ENCODE peak calls at places on chromosomes 5 and 9, in four cellular contexts. One of them, this sample, is unnamed.

GRCh38 chr5:109328626-109329025 is 81.1 kb downstream of the PJA2 start:
- DNase-seq in HT1080: peak
- DNase-seq in mesenteric fat pad: no peak
- DNase-seq in EL: peak
- DNase-seq in this sample: no peak

GRCh38 chr5:150589791-150590601 is 50.5 kb upstream of the SYNPO start:
- DNase-seq in HT1080: no peak
- DNase-seq in EL: peak
- DNase-seq in mesenteric fat pad: peak
- DNase-seq in this sample: peak

GRCh38 chr9:96222132-96222531 is 79.8 kb downstream of the HSD17B3 start:
- DNase-seq in mesenteric fat pad: no peak
- DNase-seq in HT1080: no peak
- DNase-seq in EL: no peak
- DNase-seq in this sample: no peak

GRCh38 chr9:129172816-129173215 is 5.2 kb downstream of the IER5L start:
- DNase-seq in EL: no peak
- DNase-seq in mesenteric fat pad: no peak
- DNase-seq in HT1080: no peak
- DNase-seq in this sample: peak

GRCh38 chr9:81848472-81848871 is 79.8 kb upstream of the SPATA31D4 start:
- DNase-seq in HT1080: peak
- DNase-seq in mesenteric fat pad: no peak
- DNase-seq in EL: peak
- DNase-seq in this sample: no peak

GRCh38 chr5:74673011-74673790 is 11.8 kb upstream of the HEXB start:
- DNase-seq in mesenteric fat pad: no peak
- DNase-seq in HT1080: peak
- DNase-seq in EL: peak
- DNase-seq in this sample: no peak

GRCh38 chr9:137055385-137056364 is 1.8 kb upstream of the ENTPD2 start:
- DNase-seq in HT1080: no peak
- DNase-seq in EL: peak
- DNase-seq in mesenteric fat pad: no peak
- DNase-seq in this sample: no peak

GRCh38 chr5:59275537-59276276 is 617.8 kb downstream of the PDE4D start:
- DNase-seq in HT1080: peak
- DNase-seq in EL: peak
- DNase-seq in mesenteric fat pad: no peak
- DNase-seq in this sample: no peak

GRCh38 chr9:126228779-126229444 is 97.7 kb upstream of the MVB12B start:
- DNase-seq in mesenteric fat pad: no peak
- DNase-seq in EL: peak
- DNase-seq in HT1080: peak
- DNase-seq in this sample: no peak

GRCh38 chr9:127905788-127906191 is 6.4 kb upstream of the ST6GALNAC6 start:
- DNase-seq in EL: no peak
- DNase-seq in mesenteric fat pad: no peak
- DNase-seq in HT1080: no peak
- DNase-seq in this sample: no peak

GRCh38 chr5:124468671-124469411 is 277.6 kb downstream of the ZNF608 start:
- DNase-seq in mesenteric fat pad: no peak
- DNase-seq in EL: no peak
- DNase-seq in HT1080: no peak
- DNase-seq in this sample: no peak

GRCh38 chr9:129185991-129186390 is 7.9 kb upstream of the IER5L start:
- DNase-seq in EL: peak
- DNase-seq in HT1080: peak
- DNase-seq in mesenteric fat pad: no peak
- DNase-seq in this sample: no peak

GRCh38 chr5:11709021-11709420 is 195.2 kb downstream of the CTNND2 start:
- DNase-seq in HT1080: no peak
- DNase-seq in mesenteric fat pad: no peak
- DNase-seq in EL: no peak
- DNase-seq in this sample: no peak

GRCh38 chr5:134539732-134540131 is 14.3 kb downstream of the JADE2 start:
- DNase-seq in HT1080: no peak
- DNase-seq in mesenteric fat pad: no peak
- DNase-seq in EL: no peak
- DNase-seq in this sample: no peak

GRCh38 chr9:128420651-128421473 is at the start of gene CERCAM:
- DNase-seq in HT1080: peak
- DNase-seq in mesenteric fat pad: peak
- DNase-seq in EL: peak
- DNase-seq in this sample: no peak

GRCh38 chr5:110034076-110034475 is 344.3 kb downstream of the MAN2A1 start:
- DNase-seq in mesenteric fat pad: no peak
- DNase-seq in HT1080: no peak
- DNase-seq in EL: no peak
- DNase-seq in this sample: no peak

GRCh38 chr5:174491761-174492350 is 232.5 kb upstream of the MSX2 start:
- DNase-seq in HT1080: no peak
- DNase-seq in EL: no peak
- DNase-seq in mesenteric fat pad: no peak
- DNase-seq in this sample: no peak

GRCh38 chr5:177147239-177147638 is 13.7 kb downstream of the NSD1 start:
- DNase-seq in HT1080: no peak
- DNase-seq in mesenteric fat pad: no peak
- DNase-seq in EL: peak
- DNase-seq in this sample: no peak

GRCh38 chr9:135299651-135300345 is 179.8 kb upstream of the PPP1R26 start:
- DNase-seq in HT1080: no peak
- DNase-seq in EL: no peak
- DNase-seq in mesenteric fat pad: peak
- DNase-seq in this sample: no peak

This sample was measured in coronary artery.